ENCODE peak calls at places on chromosomes 5 and 9, in four cellular contexts. A is HepG2, U is GM12878, K is K562. V is an unnamed sample.
A peak's percentile ranks its signal among the peaks of the same experiment; 100 is the strongest.

GRCh38 chr5:5420251-5420650 is 2.2 kb upstream of the ICE1 start:
- DNase-seq in A (no peak), U (no peak), K (no peak), V (no peak)

GRCh38 chr5:56522972-56523371 is 289.8 kb upstream of the ANKRD55 start:
- DNase-seq in A (no peak), U (no peak), K (no peak), V (no peak)

GRCh38 chr9:85688361-85688760 is 53.4 kb downstream of the AGTPBP1 start:
- DNase-seq in A (no peak), U (no peak), K (no peak), V (no peak)

GRCh38 chr9:8679405-8679951 is 879.9 kb upstream of the DMAC1 start:
- DNase-seq in A (no peak), U (no peak), K (no peak), V (no peak)

GRCh38 chr9:133869674-133870419 is 122.3 kb downstream of the VAV2 start:
- DNase-seq in A (no peak), U (no peak), K (peak; percentile 84), V (no peak)

GRCh38 chr9:118290116-118290515 is 585.9 kb downstream of the TLR4 start:
- DNase-seq in A (no peak), U (no peak), K (no peak), V (no peak)

GRCh38 chr9:99824378-99825157 is 2.9 kb downstream of the NR4A3 start:
- DNase-seq in A (peak; percentile 25), U (no peak), K (peak; percentile 30), V (peak; percentile 88)

GRCh38 chr5:150138551-150139265 is 16.9 kb downstream of the PDGFRB start:
- DNase-seq in A (peak; percentile 89), U (no peak), K (no peak), V (peak; percentile 55)

GRCh38 chr9:125428060-125428481 is 166.4 kb downstream of the GAPVD1 start:
- DNase-seq in A (no peak), U (no peak), K (peak; percentile 85), V (peak; percentile 77)

GRCh38 chr5:62732677-62733121 is 154.1 kb downstream of the LRRC70 start:
- DNase-seq in A (no peak), U (no peak), K (no peak), V (no peak)

GRCh38 chr9:2116073-2116472 is 100.9 kb downstream of the SMARCA2 start:
- DNase-seq in A (peak; percentile 7), U (no peak), K (peak; percentile 10), V (peak; percentile 55)

GRCh38 chr5:146877178-146877681 is 1.3 kb downstream of the PPP2R2B start:
- DNase-seq in A (no peak), U (no peak), K (no peak), V (no peak)

GRCh38 chr5:80254767-80255424 is 952 bp downstream of the SERINC5 start:
- DNase-seq in A (no peak), U (no peak), K (peak; percentile 19), V (no peak)

GRCh38 chr9:82410306-82410705 is 421.7 kb downstream of the SPATA31D1 start:
- DNase-seq in A (no peak), U (peak; percentile 19), K (no peak), V (no peak)

GRCh38 chr9:107751522-107752235 is 262.1 kb upstream of the KLF4 start:
- DNase-seq in A (peak; percentile 72), U (peak; percentile 45), K (peak; percentile 33), V (no peak)

GRCh38 chr9:35756743-35757526 is 2.9 kb upstream of the MSMP start:
- DNase-seq in A (peak; percentile 62), U (no peak), K (peak; percentile 71), V (peak; percentile 81)

GRCh38 chr9:123771690-123772089 is 158.2 kb downstream of the DENND1A start:
- DNase-seq in A (no peak), U (no peak), K (no peak), V (no peak)

GRCh38 chr9:136990233-136990911 is 1.9 kb upstream of the PAXX start:
- DNase-seq in A (peak; percentile 72), U (no peak), K (no peak), V (no peak)

GRCh38 chr5:16937503-16938161 is 1.5 kb upstream of the MYO10 start:
- DNase-seq in A (no peak), U (no peak), K (no peak), V (no peak)

GRCh38 chr9:105191508-105192118 is 52.8 kb upstream of the SLC44A1 start:
- DNase-seq in A (peak; percentile 95), U (peak; percentile 39), K (no peak), V (no peak)

GRCh38 chr5:568809-569208 is 43.3 kb upstream of the CEP72 start:
- DNase-seq in A (no peak), U (no peak), K (no peak), V (no peak)

GRCh38 chr5:33994845-33995244 is 10.4 kb upstream of the SLC45A2 start:
- DNase-seq in A (no peak), U (no peak), K (no peak), V (no peak)

GRCh38 chr5:132394681-132395259 is 25.3 kb downstream of the SLC22A5 start:
- DNase-seq in A (no peak), U (no peak), K (no peak), V (no peak)

GRCh38 chr9:71766663-71767062 is 1.6 kb downstream of the CEMIP2 start:
- DNase-seq in A (peak; percentile 87), U (peak; percentile 9), K (no peak), V (no peak)

GRCh38 chr5:147208134-147208533 is 26.7 kb upstream of the STK32A start:
- DNase-seq in A (no peak), U (no peak), K (no peak), V (no peak)

GRCh38 chr9:20208156-20208555 is 414.1 kb downstream of the MLLT3 start:
- DNase-seq in A (no peak), U (no peak), K (no peak), V (no peak)

GRCh38 chr5:67425514-67425913 is 228.9 kb upstream of the CD180 start:
- DNase-seq in A (no peak), U (no peak), K (no peak), V (no peak)

GRCh38 chr5:173753307-173754168 is 134.6 kb upstream of the CPEB4 start:
- DNase-seq in A (peak; percentile 82), U (no peak), K (peak; percentile 70), V (peak; percentile 73)

GRCh38 chr9:818958-819357 is 22.5 kb upstream of the DMRT1 start:
- DNase-seq in A (no peak), U (no peak), K (no peak), V (no peak)

GRCh38 chr5:170523129-170523497 is 19.3 kb downstream of the KCNIP1 start:
- DNase-seq in A (no peak), U (no peak), K (no peak), V (no peak)

GRCh38 chr5:586751-587285 is 25.3 kb upstream of the CEP72 start:
- DNase-seq in A (no peak), U (no peak), K (no peak), V (no peak)

GRCh38 chr9:109190151-109190550 is 23.1 kb upstream of the FRRS1L start:
- DNase-seq in A (no peak), U (no peak), K (no peak), V (no peak)
- TF ChIP-seq ATF2 in A (no peak), U (no peak), K (no peak), V (no peak)

DNA sequence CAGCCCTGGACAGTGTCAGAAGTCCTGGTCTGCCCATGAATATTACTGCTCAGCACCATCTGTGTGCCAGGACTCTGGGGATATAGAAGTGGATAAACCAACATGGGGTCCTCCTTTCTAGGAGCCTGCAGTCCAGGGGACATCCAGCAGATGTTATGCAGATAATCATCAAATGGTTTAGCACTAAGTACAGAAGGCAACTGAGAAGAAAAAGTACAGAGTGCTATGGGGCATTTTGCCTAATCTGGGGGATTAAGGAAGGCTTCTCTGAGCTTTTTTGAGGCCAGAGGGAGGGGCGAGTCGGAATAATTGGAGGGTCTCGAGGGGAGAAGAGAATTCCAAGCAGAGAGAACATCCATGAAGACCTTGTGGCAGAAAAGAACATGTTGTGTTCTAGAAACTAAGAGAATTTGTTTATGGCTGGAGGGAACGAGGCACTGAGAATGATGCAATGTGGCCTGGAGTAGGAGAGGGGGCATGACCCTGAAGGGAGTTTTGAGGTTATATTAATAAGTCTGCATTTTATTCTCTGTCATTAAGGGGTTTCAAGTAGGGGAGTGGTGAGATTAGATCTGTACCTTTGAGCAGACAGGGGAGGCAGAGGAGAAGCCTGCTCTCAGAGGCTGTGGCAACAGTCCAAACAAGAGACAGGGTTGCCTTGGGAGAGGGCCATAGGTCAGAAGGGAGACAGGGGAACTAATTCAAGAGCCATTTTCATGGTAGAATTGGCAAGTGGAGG is 63.5 kb upstream of the SLC2A8 start:
- DNase-seq in A (no peak), U (no peak), K (peak; percentile 10), V (no peak)
- TF ChIP-seq ETV6 in A (no peak), U (no peak), K (no peak), V (no peak)

GRCh38 chr5:139378101-139378825 is 4.8 kb downstream of the SLC23A1 start:
- DNase-seq in A (no peak), U (no peak), K (no peak), V (peak; percentile 78)

GRCh38 chr5:139374909-139375308 is 8.2 kb downstream of the SLC23A1 start:
- DNase-seq in A (no peak), U (no peak), K (no peak), V (no peak)

GRCh38 chr5:139378941-139379361 is 4.1 kb downstream of the SLC23A1 start:
- DNase-seq in A (no peak), U (no peak), K (no peak), V (no peak)

GRCh38 chr5:139376364-139376763 is 6.7 kb downstream of the SLC23A1 start:
- DNase-seq in A (no peak), U (no peak), K (no peak), V (no peak)

GRCh38 chr5:139377226-139377625 is 5.9 kb downstream of the SLC23A1 start:
- DNase-seq in A (no peak), U (no peak), K (no peak), V (no peak)
- TF ChIP-seq ATF2 in A (no peak), U (no peak), K (no peak), V (no peak)

DNA sequence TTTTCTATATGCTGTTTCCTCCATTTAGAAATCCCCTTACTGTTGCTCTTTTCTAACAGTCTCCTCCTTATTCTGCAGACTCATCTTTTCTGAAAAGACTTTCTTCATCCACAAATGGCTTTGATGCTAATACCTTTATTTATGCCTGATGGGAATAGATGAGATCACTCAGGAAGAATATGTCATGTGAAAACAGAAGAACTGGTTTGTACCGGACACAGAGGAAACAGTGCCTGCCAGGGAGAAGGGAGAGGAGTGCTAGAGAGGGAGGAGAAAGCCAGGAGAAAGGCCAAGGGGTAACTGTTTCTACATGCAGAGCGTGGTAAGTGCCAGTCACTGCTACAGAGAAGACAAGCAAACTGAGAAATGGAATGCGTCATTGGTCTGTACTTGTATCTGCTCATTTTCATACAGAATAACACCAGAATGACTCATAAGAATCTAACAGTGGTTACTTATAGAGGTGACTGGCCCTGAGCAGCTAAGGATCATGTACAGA is 45.9 kb upstream of the PJA2 start:
- DNase-seq in A (peak; percentile 11), U (peak; percentile 45), K (peak; percentile 43), V (no peak)
- TF ChIP-seq ETV6 in A (no peak), U (peak; percentile 34), K (no peak), V (no peak)

DNA sequence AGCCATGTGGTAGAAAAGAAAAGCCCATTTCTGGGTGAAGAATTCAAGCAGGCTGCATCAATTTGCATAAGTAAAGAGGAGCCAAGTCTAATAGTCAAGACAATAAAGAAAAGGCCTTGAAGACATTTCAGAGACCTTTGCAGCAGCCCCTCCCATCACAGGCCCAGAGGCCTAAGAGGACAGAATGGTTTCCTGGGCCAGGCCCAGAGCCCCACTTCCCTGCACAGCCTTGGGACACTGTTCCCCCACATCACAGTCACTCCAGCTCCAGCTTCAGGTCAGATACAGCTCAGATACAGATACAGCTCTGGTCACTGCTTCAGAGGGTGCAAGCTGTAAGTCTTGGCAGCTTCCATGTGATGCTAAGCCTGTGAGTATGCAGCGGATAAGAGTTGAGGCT is 29.1 kb downstream of the PLGRKT start:
- DNase-seq in A (no peak), U (no peak), K (no peak), V (no peak)
- TF ChIP-seq ATF2 in A (no peak), U (no peak), K (no peak), V (no peak)